ENCODE peak calls at places on chromosomes 5 and 9, in nine cellular contexts. One of them, this sample, is unnamed. For H3K4me1, the result is how much of the 10 kb centered on the place peaks cover.

GRCh38 chr9:110912701-110913291 is 125.5 kb downstream of the LPAR1 start:
- DNase-seq in breast epithelium: no peak
- DNase-seq in uterus: no peak
- DNase-seq in ascending aorta: no peak
- DNase-seq in tibial artery: no peak
- DNase-seq in neural progenitor cell: no peak
- DNase-seq in PC-3: peak
- DNase-seq in spleen: no peak
- DNase-seq in gastrocnemius medialis: no peak
- DNase-seq in this sample: no peak

GRCh38 chr9:129280236-129281231 is 102.5 kb upstream of the IER5L start:
- DNase-seq in tibial artery: peak
- DNase-seq in breast epithelium: peak
- DNase-seq in ascending aorta: peak
- DNase-seq in gastrocnemius medialis: peak
- DNase-seq in spleen: peak
- DNase-seq in PC-3: no peak
- DNase-seq in uterus: no peak
- DNase-seq in neural progenitor cell: no peak
- DNase-seq in this sample: no peak

GRCh38 chr5:24905123-24905522 is 260.3 kb upstream of the CDH10 start:
- DNase-seq in uterus: no peak
- DNase-seq in neural progenitor cell: no peak
- DNase-seq in breast epithelium: no peak
- DNase-seq in gastrocnemius medialis: no peak
- DNase-seq in PC-3: peak
- DNase-seq in spleen: no peak
- DNase-seq in tibial artery: no peak
- DNase-seq in ascending aorta: no peak
- DNase-seq in this sample: peak

GRCh38 chr5:115209279-115209678 is 39.6 kb upstream of the TRIM36 start:
- DNase-seq in gastrocnemius medialis: no peak
- DNase-seq in neural progenitor cell: no peak
- DNase-seq in tibial artery: no peak
- DNase-seq in PC-3: no peak
- DNase-seq in ascending aorta: no peak
- DNase-seq in uterus: no peak
- DNase-seq in breast epithelium: no peak
- DNase-seq in spleen: no peak
- DNase-seq in this sample: no peak

GRCh38 chr5:54845567-54845941 is 139.8 kb downstream of the ESM1 start:
- DNase-seq in ascending aorta: no peak
- DNase-seq in uterus: no peak
- DNase-seq in neural progenitor cell: no peak
- DNase-seq in PC-3: peak
- DNase-seq in gastrocnemius medialis: no peak
- DNase-seq in spleen: no peak
- DNase-seq in tibial artery: no peak
- DNase-seq in breast epithelium: no peak
- DNase-seq in this sample: no peak

GRCh38 chr9:801399-802071 is 40.0 kb upstream of the DMRT1 start:
- DNase-seq in PC-3: no peak
- DNase-seq in tibial artery: no peak
- DNase-seq in spleen: no peak
- DNase-seq in gastrocnemius medialis: no peak
- DNase-seq in neural progenitor cell: no peak
- DNase-seq in breast epithelium: no peak
- DNase-seq in uterus: no peak
- DNase-seq in ascending aorta: no peak
- DNase-seq in this sample: peak

GRCh38 chr5:110588241-110588962 is 138.1 kb downstream of the TMEM232 start:
- DNase-seq in PC-3: no peak
- DNase-seq in breast epithelium: no peak
- DNase-seq in tibial artery: no peak
- DNase-seq in uterus: no peak
- DNase-seq in gastrocnemius medialis: no peak
- DNase-seq in spleen: no peak
- DNase-seq in ascending aorta: no peak
- DNase-seq in neural progenitor cell: no peak
- DNase-seq in this sample: no peak

GRCh38 chr5:139148306-139148705 is 49.9 kb downstream of the SIL1 start:
- DNase-seq in breast epithelium: peak
- DNase-seq in PC-3: peak
- DNase-seq in uterus: no peak
- DNase-seq in gastrocnemius medialis: no peak
- DNase-seq in ascending aorta: no peak
- DNase-seq in neural progenitor cell: no peak
- DNase-seq in spleen: no peak
- DNase-seq in tibial artery: no peak
- DNase-seq in this sample: peak

GRCh38 chr9:81620009-81620405 is 69.3 kb downstream of the TLE1 start:
- DNase-seq in gastrocnemius medialis: no peak
- DNase-seq in neural progenitor cell: no peak
- DNase-seq in tibial artery: no peak
- DNase-seq in ascending aorta: no peak
- DNase-seq in spleen: no peak
- DNase-seq in PC-3: no peak
- DNase-seq in uterus: no peak
- DNase-seq in breast epithelium: no peak
- DNase-seq in this sample: no peak

GRCh38 chr5:141127305-141127704 is 5.7 kb downstream of the PCDHB4 start:
- DNase-seq in uterus: no peak
- DNase-seq in neural progenitor cell: no peak
- DNase-seq in tibial artery: no peak
- DNase-seq in breast epithelium: no peak
- DNase-seq in spleen: no peak
- DNase-seq in gastrocnemius medialis: no peak
- DNase-seq in ascending aorta: no peak
- DNase-seq in PC-3: peak
- DNase-seq in this sample: no peak

GRCh38 chr5:141121985-141122384 is 367 bp downstream of the PCDHB4 start:
- DNase-seq in gastrocnemius medialis: no peak
- DNase-seq in ascending aorta: no peak
- DNase-seq in tibial artery: no peak
- DNase-seq in neural progenitor cell: no peak
- DNase-seq in spleen: no peak
- DNase-seq in uterus: no peak
- DNase-seq in PC-3: no peak
- DNase-seq in breast epithelium: no peak
- DNase-seq in this sample: no peak

GRCh38 chr5:141121563-141121962 is at the start of gene PCDHB4:
- DNase-seq in neural progenitor cell: peak
- DNase-seq in ascending aorta: no peak
- DNase-seq in PC-3: no peak
- DNase-seq in gastrocnemius medialis: no peak
- DNase-seq in uterus: peak
- DNase-seq in spleen: no peak
- DNase-seq in tibial artery: no peak
- DNase-seq in breast epithelium: no peak
- DNase-seq in this sample: no peak
- TF ChIP-seq CTCF in neural progenitor cell: peak
- TF ChIP-seq CTCF in ascending aorta: no peak
- TF ChIP-seq CTCF in PC-3: no peak
- TF ChIP-seq CTCF in gastrocnemius medialis: peak
- TF ChIP-seq CTCF in uterus: no peak
- TF ChIP-seq CTCF in spleen: no peak
- TF ChIP-seq CTCF in tibial artery: no peak
- TF ChIP-seq CTCF in breast epithelium: no peak
- TF ChIP-seq CTCF in this sample: peak

GRCh38 chr5:150132740-150133139 is 22.9 kb downstream of the PDGFRB start:
- DNase-seq in spleen: no peak
- DNase-seq in uterus: no peak
- DNase-seq in gastrocnemius medialis: no peak
- DNase-seq in PC-3: no peak
- DNase-seq in ascending aorta: no peak
- DNase-seq in breast epithelium: no peak
- DNase-seq in neural progenitor cell: no peak
- DNase-seq in tibial artery: peak
- DNase-seq in this sample: no peak
- H3K4me1 ChIP-seq in spleen: under half
- H3K4me1 ChIP-seq in uterus: under half
- H3K4me1 ChIP-seq in gastrocnemius medialis: under half
- H3K4me1 ChIP-seq in PC-3: under half
- H3K4me1 ChIP-seq in ascending aorta: under half
- H3K4me1 ChIP-seq in breast epithelium: under half
- H3K4me1 ChIP-seq in neural progenitor cell: under half
- H3K4me1 ChIP-seq in tibial artery: half or more
- H3K4me1 ChIP-seq in this sample: under half

GRCh38 chr9:134389659-134390058 is 63.4 kb downstream of the RXRA start:
- DNase-seq in uterus: no peak
- DNase-seq in breast epithelium: no peak
- DNase-seq in PC-3: no peak
- DNase-seq in ascending aorta: no peak
- DNase-seq in tibial artery: no peak
- DNase-seq in spleen: no peak
- DNase-seq in neural progenitor cell: no peak
- DNase-seq in gastrocnemius medialis: no peak
- DNase-seq in this sample: no peak
- H3K27ac ChIP-seq in uterus: no peak
- H3K27ac ChIP-seq in breast epithelium: no peak
- H3K27ac ChIP-seq in PC-3: no peak
- H3K27ac ChIP-seq in ascending aorta: no peak
- H3K27ac ChIP-seq in tibial artery: no peak
- H3K27ac ChIP-seq in spleen: peak
- H3K27ac ChIP-seq in neural progenitor cell: no peak
- H3K27ac ChIP-seq in gastrocnemius medialis: peak
- H3K27ac ChIP-seq in this sample: no peak

GRCh38 chr9:121567142-121568100 is 67.8 kb upstream of the GGTA1 start:
- DNase-seq in uterus: peak
- DNase-seq in breast epithelium: no peak
- DNase-seq in spleen: no peak
- DNase-seq in ascending aorta: no peak
- DNase-seq in PC-3: no peak
- DNase-seq in neural progenitor cell: no peak
- DNase-seq in gastrocnemius medialis: peak
- DNase-seq in tibial artery: peak
- DNase-seq in this sample: no peak
- TF ChIP-seq CTCF in uterus: no peak
- TF ChIP-seq CTCF in breast epithelium: no peak
- TF ChIP-seq CTCF in spleen: no peak
- TF ChIP-seq CTCF in ascending aorta: no peak
- TF ChIP-seq CTCF in PC-3: no peak
- TF ChIP-seq CTCF in neural progenitor cell: no peak
- TF ChIP-seq CTCF in gastrocnemius medialis: peak
- TF ChIP-seq CTCF in tibial artery: peak
- TF ChIP-seq CTCF in this sample: no peak

DNA sequence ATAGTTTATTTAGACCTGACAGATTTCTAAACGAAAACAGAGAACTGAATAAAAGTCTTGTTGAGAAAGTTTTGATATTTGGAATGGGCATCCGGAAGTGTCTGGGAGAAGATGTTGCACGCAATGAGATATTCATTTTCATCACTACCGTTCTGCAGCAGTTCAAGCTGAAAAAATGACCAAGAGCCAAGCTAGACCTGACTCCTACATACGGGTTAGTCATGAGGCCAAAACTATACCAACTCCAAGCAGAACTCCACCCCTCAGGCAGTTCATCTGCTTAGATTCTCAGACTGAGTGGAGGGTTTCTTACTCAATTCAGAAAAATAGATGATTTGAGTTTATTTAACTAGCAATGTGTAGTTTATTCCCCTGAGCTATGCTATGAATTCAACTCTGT is 95.4 kb upstream of the ANXA1 start:
- DNase-seq in neural progenitor cell: no peak
- DNase-seq in gastrocnemius medialis: no peak
- DNase-seq in breast epithelium: no peak
- DNase-seq in ascending aorta: no peak
- DNase-seq in tibial artery: no peak
- DNase-seq in spleen: no peak
- DNase-seq in uterus: no peak
- DNase-seq in PC-3: no peak
- DNase-seq in this sample: no peak
- H3K4me1 ChIP-seq in neural progenitor cell: under half
- H3K4me1 ChIP-seq in gastrocnemius medialis: under half
- H3K4me1 ChIP-seq in breast epithelium: under half
- H3K4me1 ChIP-seq in ascending aorta: under half
- H3K4me1 ChIP-seq in tibial artery: under half
- H3K4me1 ChIP-seq in spleen: under half
- H3K4me1 ChIP-seq in uterus: under half
- H3K4me1 ChIP-seq in PC-3: under half
- H3K4me1 ChIP-seq in this sample: under half

DNA sequence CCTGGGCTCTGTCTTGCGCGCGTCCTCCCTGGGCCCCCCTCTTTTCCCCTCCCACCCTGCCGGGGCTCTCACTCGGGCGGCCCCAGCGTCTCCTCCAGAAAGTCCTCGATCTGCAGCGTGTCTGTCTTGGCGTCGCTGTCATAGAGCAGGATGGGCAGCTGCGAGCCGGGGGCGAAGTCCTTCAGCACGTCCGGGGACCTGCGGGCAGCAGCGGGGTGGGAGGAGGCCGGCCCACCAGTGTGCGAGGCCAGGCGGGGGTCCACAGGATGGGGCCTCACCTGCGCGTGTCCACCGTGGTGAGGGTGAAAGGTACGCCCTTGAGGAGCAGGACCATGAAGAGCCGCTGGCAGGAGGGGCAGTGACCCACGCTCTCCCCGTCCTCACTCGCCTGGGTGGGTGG is 998 bp downstream of the CLIC3 start:
- DNase-seq in PC-3: no peak
- DNase-seq in breast epithelium: no peak
- DNase-seq in uterus: no peak
- DNase-seq in gastrocnemius medialis: no peak
- DNase-seq in ascending aorta: no peak
- DNase-seq in spleen: no peak
- DNase-seq in tibial artery: no peak
- DNase-seq in neural progenitor cell: no peak
- DNase-seq in this sample: no peak
- H3K27ac ChIP-seq in PC-3: no peak
- H3K27ac ChIP-seq in breast epithelium: no peak
- H3K27ac ChIP-seq in uterus: no peak
- H3K27ac ChIP-seq in gastrocnemius medialis: no peak
- H3K27ac ChIP-seq in ascending aorta: peak
- H3K27ac ChIP-seq in spleen: peak
- H3K27ac ChIP-seq in tibial artery: no peak
- H3K27ac ChIP-seq in neural progenitor cell: no peak
- H3K27ac ChIP-seq in this sample: no peak

GRCh38 chr5:181224390-181225234 is 1.5 kb downstream of the TRIM41 start:
- DNase-seq in breast epithelium: no peak
- DNase-seq in neural progenitor cell: no peak
- DNase-seq in ascending aorta: no peak
- DNase-seq in PC-3: no peak
- DNase-seq in uterus: no peak
- DNase-seq in gastrocnemius medialis: no peak
- DNase-seq in tibial artery: peak
- DNase-seq in spleen: peak
- DNase-seq in this sample: no peak
- TF ChIP-seq CTCF in breast epithelium: no peak
- TF ChIP-seq CTCF in neural progenitor cell: no peak
- TF ChIP-seq CTCF in ascending aorta: no peak
- TF ChIP-seq CTCF in PC-3: no peak
- TF ChIP-seq CTCF in uterus: no peak
- TF ChIP-seq CTCF in gastrocnemius medialis: no peak
- TF ChIP-seq CTCF in tibial artery: no peak
- TF ChIP-seq CTCF in spleen: no peak
- TF ChIP-seq CTCF in this sample: no peak

GRCh38 chr5:157594675-157595074 is 19.1 kb upstream of the ADAM19 start:
- DNase-seq in tibial artery: no peak
- DNase-seq in ascending aorta: no peak
- DNase-seq in PC-3: no peak
- DNase-seq in gastrocnemius medialis: no peak
- DNase-seq in spleen: no peak
- DNase-seq in breast epithelium: no peak
- DNase-seq in neural progenitor cell: no peak
- DNase-seq in uterus: no peak
- DNase-seq in this sample: no peak
- H3K4me1 ChIP-seq in tibial artery: under half
- H3K4me1 ChIP-seq in ascending aorta: under half
- H3K4me1 ChIP-seq in PC-3: under half
- H3K4me1 ChIP-seq in gastrocnemius medialis: under half
- H3K4me1 ChIP-seq in spleen: half or more
- H3K4me1 ChIP-seq in breast epithelium: under half
- H3K4me1 ChIP-seq in neural progenitor cell: under half
- H3K4me1 ChIP-seq in uterus: under half
- H3K4me1 ChIP-seq in this sample: under half